ENCODE peak calls at places on chromosomes 13 and 19, in six cellular contexts. D is H1, O is esophagus muscularis mucosa, X is uterus, W is heart left ventricle, Q is stomach. J is an unnamed sample. For H3K4me1, the result is how much of the 10 kb centered on the place peaks cover.

GRCh38 chr19:46963093-46963734 is 56.4 kb upstream of the NPAS1 start:
- DNase-seq in D (no peak), O (no peak), X (no peak), W (no peak), Q (no peak), J (no peak)

GRCh38 chr19:18008814-18009213 is 844 bp downstream of the ARRDC2 start:
- DNase-seq in D (no peak), O (no peak), X (no peak), W (no peak), Q (no peak), J (peak)

GRCh38 chr19:35135389-35135909 is 590 bp upstream of the LGI4 start:
- DNase-seq in D (peak), O (no peak), X (peak), W (peak), Q (peak), J (peak)

GRCh38 chr13:79667771-79668170 is 186.8 kb downstream of the NDFIP2 start:
- DNase-seq in D (no peak), O (no peak), X (no peak), W (no peak), Q (no peak), J (no peak)

GRCh38 chr19:56150358-56150757 is 9.3 kb downstream of the ZNF444 start:
- DNase-seq in D (no peak), O (no peak), X (no peak), W (no peak), Q (no peak), J (no peak)

GRCh38 chr13:89584058-89584457 is 1763.4 kb upstream of the MIR17HG start:
- DNase-seq in D (no peak), O (no peak), X (no peak), W (no peak), Q (no peak), J (no peak)

GRCh38 chr19:46717716-46718143 is 816 bp upstream of the PRKD2 start:
- DNase-seq in D (peak), O (no peak), X (no peak), W (no peak), Q (no peak), J (no peak)

GRCh38 chr13:26460652-26461051 is 96.8 kb upstream of the WASF3 start:
- DNase-seq in D (no peak), O (no peak), X (peak), W (peak), Q (peak), J (no peak)

GRCh38 chr19:36139120-36139472 is 770 bp upstream of the CAPNS1 start:
- DNase-seq in D (no peak), O (no peak), X (no peak), W (no peak), Q (no peak), J (no peak)

GRCh38 chr13:47110141-47110540 is 213.3 kb upstream of the HTR2A start:
- DNase-seq in D (no peak), O (no peak), X (no peak), W (no peak), Q (no peak), J (no peak)

GRCh38 chr13:77434289-77434688 is 101.2 kb upstream of the SCEL start:
- DNase-seq in D (no peak), O (no peak), X (no peak), W (no peak), Q (no peak), J (no peak)

GRCh38 chr19:35986664-35987570 is 8.1 kb upstream of the SDHAF1 start:
- DNase-seq in D (peak), O (no peak), X (no peak), W (no peak), Q (no peak), J (no peak)

GRCh38 chr13:113526466-113527220 is 36.1 kb upstream of the DCUN1D2 start:
- DNase-seq in D (no peak), O (no peak), X (no peak), W (no peak), Q (peak), J (no peak)

GRCh38 chr19:38165335-38165734 is 58.7 kb downstream of the DPF1 start:
- DNase-seq in D (no peak), O (no peak), X (no peak), W (no peak), Q (no peak), J (no peak)

GRCh38 chr13:74047925-74048324 is 86.3 kb downstream of the KLF12 start:
- DNase-seq in D (no peak), O (no peak), X (no peak), W (no peak), Q (peak), J (no peak)

GRCh38 chr19:21699197-21699596 is 68.2 kb downstream of the ZNF100 start:
- DNase-seq in D (no peak), O (no peak), X (no peak), W (no peak), Q (no peak), J (no peak)

GRCh38 chr13:54029720-54030119 is 1001.1 kb downstream of the OLFM4 start:
- DNase-seq in D (no peak), O (no peak), X (no peak), W (no peak), Q (no peak), J (no peak)

GRCh38 chr19:29805026-29805925 is 6.5 kb upstream of the CCNE1 start:
- DNase-seq in D (no peak), O (no peak), X (no peak), W (no peak), Q (no peak), J (no peak)

GRCh38 chr19:47107953-47108746 is 5.4 kb downstream of the ZC3H4 start:
- DNase-seq in D (no peak), O (no peak), X (no peak), W (no peak), Q (no peak), J (no peak)

GRCh38 chr13:32951580-32951979 is 64.6 kb upstream of the KL start:
- DNase-seq in D (no peak), O (no peak), X (no peak), W (no peak), Q (no peak), J (no peak)

GRCh38 chr13:40026741-40027140 is 371.3 kb downstream of the COG6 start:
- DNase-seq in D (no peak), O (no peak), X (no peak), W (no peak), Q (no peak), J (no peak)

GRCh38 chr19:50496189-50497029 is 14.6 kb downstream of the JOSD2 start:
- DNase-seq in D (no peak), O (no peak), X (no peak), W (peak), Q (no peak), J (peak)

GRCh38 chr19:19372656-19373416 is 32.6 kb upstream of the GATAD2A start:
- DNase-seq in D (no peak), O (no peak), X (peak), W (peak), Q (peak), J (peak)

GRCh38 chr13:73715114-73715909 is 418.9 kb downstream of the KLF12 start:
- DNase-seq in D (no peak), O (peak), X (no peak), W (no peak), Q (no peak), J (no peak)

GRCh38 chr13:38386421-38386820 is 36.8 kb downstream of the UFM1 start:
- DNase-seq in D (no peak), O (no peak), X (no peak), W (no peak), Q (no peak), J (no peak)

GRCh38 chr19:38657633-38658222 is 10.3 kb downstream of the ACTN4 start:
- DNase-seq in D (no peak), O (no peak), X (no peak), W (no peak), Q (no peak), J (no peak)

GRCh38 chr19:15323496-15324235 is 8.7 kb downstream of the BRD4 start:
- DNase-seq in D (no peak), O (no peak), X (peak), W (peak), Q (peak), J (peak)

GRCh38 chr19:15318241-15318691 is 14.1 kb downstream of the BRD4 start:
- DNase-seq in D (no peak), O (no peak), X (no peak), W (no peak), Q (no peak), J (no peak)

GRCh38 chr19:15320118-15320517 is 12.2 kb downstream of the BRD4 start:
- DNase-seq in D (no peak), O (no peak), X (no peak), W (no peak), Q (no peak), J (no peak)

GRCh38 chr19:15324791-15325519 is 7.4 kb downstream of the BRD4 start:
- DNase-seq in D (no peak), O (no peak), X (no peak), W (peak), Q (peak), J (peak)

GRCh38 chr19:15321739-15322138 is 10.6 kb downstream of the BRD4 start:
- DNase-seq in D (no peak), O (no peak), X (no peak), W (no peak), Q (no peak), J (no peak)
- H3K4me1 ChIP-seq in D (under half), O (half or more), X (half or more), W (half or more), Q (half or more), J (half or more)

GRCh38 chr13:99766641-99767045 is 204.9 kb downstream of the ZIC5 start:
- DNase-seq in D (peak), O (no peak), X (no peak), W (no peak), Q (no peak), J (no peak)
- TF ChIP-seq CTCF in D (peak), O (no peak), X (no peak), W (no peak), Q (no peak), J (peak)

GRCh38 chr19:54152878-54153524 is 6.5 kb downstream of the LENG1 start:
- DNase-seq in D (no peak), O (no peak), X (no peak), W (no peak), Q (no peak), J (no peak)
- TF ChIP-seq POLR2A in D (no peak), O (no peak), X (no peak), W (no peak), Q (no peak), J (no peak)

GRCh38 chr19:1266116-1266817 is 2.9 kb upstream of the CIRBP start:
- DNase-seq in D (peak), O (no peak), X (peak), W (peak), Q (peak), J (peak)
- H3K4me1 ChIP-seq in D (under half), O (half or more), X (half or more), W (half or more), Q (half or more), J (half or more)

DNA sequence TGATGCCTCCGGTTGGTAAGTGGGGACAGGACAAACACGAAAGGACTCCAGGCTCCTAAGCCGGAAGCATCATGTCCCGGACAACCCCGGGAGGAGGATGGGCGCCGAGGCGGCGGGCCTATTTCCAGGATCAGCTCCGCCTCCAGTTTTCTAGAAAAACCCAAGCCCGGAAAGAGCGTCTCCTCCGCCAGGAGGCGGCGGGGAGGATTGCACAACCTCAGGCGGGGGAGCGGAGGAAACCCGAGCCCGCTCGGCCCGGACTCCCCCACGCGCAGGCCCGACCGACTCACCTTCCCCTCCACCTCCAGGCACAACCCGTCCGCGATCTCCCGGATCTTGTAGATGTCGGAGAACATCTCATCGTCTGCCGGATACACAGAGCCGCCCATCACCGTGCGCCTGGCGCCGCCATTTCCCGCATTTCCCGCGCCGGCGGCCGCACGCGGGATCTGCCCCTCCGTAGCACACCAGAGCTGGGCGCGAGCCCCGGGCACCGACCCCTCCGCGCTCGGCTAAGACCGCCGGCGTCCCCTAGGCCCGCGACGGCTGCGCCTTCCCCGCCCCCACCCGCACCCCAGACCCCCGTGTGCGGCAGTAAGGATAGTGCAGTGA is 455 bp downstream of the TPT1 start:
- DNase-seq in D (peak), O (peak), X (peak), W (peak), Q (peak), J (peak)
- TF ChIP-seq CTCF in D (peak), O (peak), X (peak), W (peak), Q (peak), J (peak)

GRCh38 chr13:110307697-110308376 is 753 bp downstream of the COL4A2 start:
- DNase-seq in D (peak), O (no peak), X (no peak), W (no peak), Q (no peak), J (no peak)

GRCh38 chr13:110309661-110310524 is 2.8 kb downstream of the COL4A2 start:
- DNase-seq in D (no peak), O (no peak), X (no peak), W (no peak), Q (no peak), J (no peak)

GRCh38 chr13:110306960-110307696 is at the start of the genes COL4A1 and COL4A2:
- DNase-seq in D (no peak), O (no peak), X (peak), W (peak), Q (no peak), J (peak)

GRCh38 chr13:110309159-110309476 is 2.0 kb downstream of the COL4A2 start:
- DNase-seq in D (no peak), O (no peak), X (no peak), W (no peak), Q (no peak), J (no peak)

GRCh38 chr13:110308377-110309158 is 1.5 kb downstream of the COL4A2 start:
- DNase-seq in D (peak), O (no peak), X (peak), W (no peak), Q (no peak), J (no peak)
- TF ChIP-seq POLR2A in D (no peak), O (peak), X (peak), W (no peak), Q (no peak), J (no peak)